ENCODE peak calls at places on chromosomes 13 and 19, in nine cellular contexts. U is neural crest cell; H is HFFc6; W is testis; M is CD8-positive, alpha-beta T cell; O is IMR-90; D is GM13977; Y is fibroblast of villous mesenchyme; T is epithelial cell of esophagus. V is an unnamed sample.
A peak's percentile ranks its signal among the peaks of the same experiment; 100 is the strongest.

GRCh38 chr13:76331948-76332712 is 554.1 kb downstream of the KCTD12 start:
- DNase-seq in U (no peak), H (no peak), W (no peak), M (no peak), O (peak; percentile 56), D (no peak), Y (peak; percentile 44), T (no peak), V (peak; percentile 39)

GRCh38 chr19:39848392-39848791 is 2.2 kb upstream of the FBL start:
- DNase-seq in U (no peak), H (no peak), W (no peak), M (no peak), O (no peak), D (no peak), Y (no peak), T (no peak), V (no peak)

GRCh38 chr19:49468746-49469447 is 5.1 kb upstream of the FLT3LG start:
- DNase-seq in U (no peak), H (no peak), W (peak; percentile 90), M (peak; percentile 91), O (no peak), D (peak; percentile 91), Y (peak; percentile 84), T (peak; percentile 75), V (peak; percentile 68)

GRCh38 chr19:41248895-41249294 is 15.3 kb upstream of the HNRNPUL1 start:
- DNase-seq in U (no peak), H (no peak), W (no peak), M (no peak), O (no peak), D (no peak), Y (no peak), T (no peak), V (no peak)

GRCh38 chr19:53660584-53660983 is 28.8 kb downstream of the DPRX start:
- DNase-seq in U (no peak), H (no peak), W (no peak), M (no peak), O (no peak), D (no peak), Y (no peak), T (no peak), V (no peak)

GRCh38 chr13:36067619-36068456 is 63.3 kb downstream of the DCLK1 start:
- DNase-seq in U (no peak), H (no peak), W (no peak), M (no peak), O (no peak), D (no peak), Y (no peak), T (no peak), V (no peak)

GRCh38 chr19:1214862-1215731 is 9.5 kb downstream of the STK11 start:
- DNase-seq in U (no peak), H (peak; percentile 61), W (peak; percentile 77), M (no peak), O (no peak), D (no peak), Y (no peak), T (peak; percentile 60), V (peak; percentile 81)

GRCh38 chr19:48194041-48194871 is 23.8 kb downstream of the ZSWIM9 start:
- DNase-seq in U (peak; percentile 25), H (no peak), W (no peak), M (peak; percentile 44), O (peak; percentile 7), D (peak; percentile 78), Y (no peak), T (no peak), V (peak; percentile 27)

GRCh38 chr13:35499131-35500051 is 22.9 kb upstream of the MAB21L1 start:
- DNase-seq in U (no peak), H (no peak), W (no peak), M (no peak), O (no peak), D (no peak), Y (no peak), T (no peak), V (no peak)

GRCh38 chr13:45297456-45298205 is 43.4 kb downstream of the TPT1 start:
- DNase-seq in U (no peak), H (no peak), W (no peak), M (no peak), O (no peak), D (no peak), Y (no peak), T (no peak), V (no peak)

GRCh38 chr13:59270327-59270726 is 893.4 kb downstream of the DIAPH3 start:
- DNase-seq in U (no peak), H (no peak), W (no peak), M (no peak), O (no peak), D (no peak), Y (no peak), T (no peak), V (no peak)

GRCh38 chr19:38839816-38840582 is 8.4 kb upstream of the ECH1 start:
- DNase-seq in U (no peak), H (peak; percentile 24), W (no peak), M (no peak), O (peak; percentile 40), D (no peak), Y (no peak), T (peak; percentile 64), V (peak; percentile 41)

GRCh38 chr13:75226755-75227435 is 255.1 kb downstream of the TBC1D4 start:
- DNase-seq in U (no peak), H (peak; percentile 93), W (no peak), M (no peak), O (peak; percentile 86), D (no peak), Y (peak; percentile 60), T (peak; percentile 88), V (peak; percentile 92)

GRCh38 chr19:44800461-44800860 is 8.4 kb upstream of the BCAM start:
- DNase-seq in U (peak; percentile 96), H (peak; percentile 70), W (peak; percentile 90), M (peak; percentile 88), O (peak; percentile 61), D (peak; percentile 91), Y (peak; percentile 79), T (peak; percentile 78), V (peak; percentile 84)

GRCh38 chr19:16587031-16588023 is 15.1 kb upstream of the SLC35E1 start:
- DNase-seq in U (no peak), H (peak; percentile 25), W (peak; percentile 80), M (peak; percentile 72), O (peak; percentile 67), D (no peak), Y (peak; percentile 60), T (peak; percentile 84), V (no peak)

GRCh38 chr13:48542138-48542537 is 9.3 kb upstream of the RCBTB2 start:
- DNase-seq in U (no peak), H (no peak), W (no peak), M (no peak), O (no peak), D (no peak), Y (no peak), T (no peak), V (no peak)

GRCh38 chr13:102703721-102704035 is 8.8 kb upstream of the METTL21C start:
- DNase-seq in U (no peak), H (no peak), W (no peak), M (no peak), O (no peak), D (no peak), Y (no peak), T (no peak), V (no peak)
- TF ChIP-seq CTCF in U (no peak), H (no peak), W (no peak), M (no peak), O (no peak), D (no peak), Y (no peak), T (no peak), V (no peak)

GRCh38 chr13:20058476-20058875 is 99.9 kb downstream of the ZMYM2 start:
- DNase-seq in U (no peak), H (no peak), W (no peak), M (no peak), O (no peak), D (no peak), Y (no peak), T (peak; percentile 17), V (no peak)

GRCh38 chr13:20053891-20054290 is 95.4 kb downstream of the ZMYM2 start:
- DNase-seq in U (no peak), H (no peak), W (no peak), M (no peak), O (no peak), D (no peak), Y (no peak), T (no peak), V (no peak)

GRCh38 chr13:20054586-20054985 is 96.1 kb downstream of the ZMYM2 start:
- DNase-seq in U (no peak), H (no peak), W (no peak), M (no peak), O (no peak), D (no peak), Y (peak; percentile 16), T (no peak), V (no peak)

GRCh38 chr13:20057214-20057613 is 98.7 kb downstream of the ZMYM2 start:
- DNase-seq in U (no peak), H (no peak), W (no peak), M (no peak), O (no peak), D (no peak), Y (no peak), T (no peak), V (no peak)

DNA sequence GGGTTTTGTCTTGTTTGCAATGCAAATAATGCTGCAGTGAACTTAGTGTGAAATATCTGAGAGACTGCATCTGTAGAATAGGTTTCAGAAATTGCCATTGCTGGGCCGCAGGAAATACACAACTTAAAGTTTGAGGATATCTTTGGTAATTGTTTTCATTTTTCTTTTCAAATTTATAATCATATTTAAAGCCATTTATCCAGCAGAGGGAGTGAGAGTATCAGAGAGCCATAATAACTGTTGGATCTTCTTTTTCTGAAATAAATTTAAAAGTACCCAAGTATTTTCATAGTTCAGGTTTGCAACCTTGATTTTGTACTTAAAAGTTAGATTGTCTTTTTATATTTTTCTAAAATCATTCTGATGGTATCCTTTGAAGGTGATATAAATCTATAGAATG is 99.4 kb downstream of the ZMYM2 start:
- DNase-seq in U (no peak), H (no peak), W (no peak), M (no peak), O (no peak), D (no peak), Y (no peak), T (no peak), V (no peak)
- TF ChIP-seq CTCF in U (peak; percentile 29), H (peak; percentile 51), W (no peak), M (no peak), O (peak; percentile 22), D (no peak), Y (no peak), T (no peak), V (peak; percentile 11)

GRCh38 chr19:34173145-34173956 is 1.0 kb downstream of the LSM14A start:
- DNase-seq in U (peak; percentile 29), H (peak; percentile 28), W (peak; percentile 51), M (peak; percentile 15), O (peak; percentile 27), D (peak; percentile 20), Y (peak; percentile 52), T (peak; percentile 86), V (peak; percentile 57)
- TF ChIP-seq CTCF in U (no peak), H (no peak), W (no peak), M (no peak), O (no peak), D (no peak), Y (no peak), T (peak; percentile 14), V (no peak)

GRCh38 chr19:7662657-7663056 is 6.2 kb upstream of the RETN start:
- DNase-seq in U (no peak), H (no peak), W (no peak), M (no peak), O (no peak), D (no peak), Y (no peak), T (no peak), V (no peak)
- TF ChIP-seq CTCF in U (no peak), H (no peak), W (no peak), M (no peak), O (no peak), D (no peak), Y (no peak), T (no peak), V (no peak)

GRCh38 chr19:13574933-13575332 is 68.7 kb upstream of the CACNA1A start:
- DNase-seq in U (peak; percentile 11), H (peak; percentile 7), W (no peak), M (no peak), O (peak; percentile 39), D (no peak), Y (no peak), T (no peak), V (no peak)
- TF ChIP-seq CTCF in U (no peak), H (peak; percentile 77), W (no peak), M (no peak), O (peak; percentile 40), D (no peak), Y (no peak), T (no peak), V (no peak)